ENCODE peak calls at places on chromosomes 6 and 20, in eight cellular contexts. One of them, this sample, is unnamed.
A peak's percentile ranks its signal among the peaks of the same experiment; 100 is the strongest.

GRCh38 chr20:63121749-63122405 is 94.1 kb downstream of the YTHDF1 start:
- DNase-seq in IMR-90: no peak
- DNase-seq in fibroblast of lung: no peak
- DNase-seq in endodermal cell: peak; percentile 27
- DNase-seq in astrocyte: no peak
- DNase-seq in colonic mucosa: no peak
- DNase-seq in mammary epithelial cell: no peak
- DNase-seq in keratinocyte: no peak
- DNase-seq in this sample: no peak

GRCh38 chr20:59669451-59669850 is 65.1 kb downstream of the PHACTR3 start:
- DNase-seq in IMR-90: no peak
- DNase-seq in fibroblast of lung: no peak
- DNase-seq in endodermal cell: no peak
- DNase-seq in astrocyte: no peak
- DNase-seq in colonic mucosa: no peak
- DNase-seq in mammary epithelial cell: no peak
- DNase-seq in keratinocyte: no peak
- DNase-seq in this sample: no peak

GRCh38 chr6:162710936-162711335 is 16.6 kb downstream of the PRKN start:
- DNase-seq in IMR-90: no peak
- DNase-seq in fibroblast of lung: no peak
- DNase-seq in endodermal cell: no peak
- DNase-seq in astrocyte: no peak
- DNase-seq in colonic mucosa: no peak
- DNase-seq in mammary epithelial cell: no peak
- DNase-seq in keratinocyte: no peak
- DNase-seq in this sample: no peak

GRCh38 chr6:40982917-40983316 is 56.1 kb downstream of the UNC5CL start:
- DNase-seq in IMR-90: no peak
- DNase-seq in fibroblast of lung: no peak
- DNase-seq in endodermal cell: no peak
- DNase-seq in astrocyte: no peak
- DNase-seq in colonic mucosa: no peak
- DNase-seq in mammary epithelial cell: no peak
- DNase-seq in keratinocyte: no peak
- DNase-seq in this sample: no peak

GRCh38 chr6:84332139-84333034 is 104.9 kb upstream of the CEP162 start:
- DNase-seq in IMR-90: no peak
- DNase-seq in fibroblast of lung: no peak
- DNase-seq in endodermal cell: no peak
- DNase-seq in astrocyte: no peak
- DNase-seq in colonic mucosa: no peak
- DNase-seq in mammary epithelial cell: no peak
- DNase-seq in keratinocyte: no peak
- DNase-seq in this sample: no peak

GRCh38 chr6:12543953-12544352 is 172.6 kb upstream of the PHACTR1 start:
- DNase-seq in IMR-90: no peak
- DNase-seq in fibroblast of lung: no peak
- DNase-seq in endodermal cell: no peak
- DNase-seq in astrocyte: peak; percentile 35
- DNase-seq in colonic mucosa: no peak
- DNase-seq in mammary epithelial cell: no peak
- DNase-seq in keratinocyte: no peak
- DNase-seq in this sample: no peak

GRCh38 chr6:159939591-159940016 is 29.3 kb upstream of the IGF2R start:
- DNase-seq in IMR-90: no peak
- DNase-seq in fibroblast of lung: no peak
- DNase-seq in endodermal cell: no peak
- DNase-seq in astrocyte: peak; percentile 22
- DNase-seq in colonic mucosa: no peak
- DNase-seq in mammary epithelial cell: no peak
- DNase-seq in keratinocyte: no peak
- DNase-seq in this sample: no peak

GRCh38 chr6:106064766-106065165 is 21.4 kb upstream of the PRDM1 start:
- DNase-seq in IMR-90: peak; percentile 37
- DNase-seq in fibroblast of lung: no peak
- DNase-seq in endodermal cell: no peak
- DNase-seq in astrocyte: no peak
- DNase-seq in colonic mucosa: no peak
- DNase-seq in mammary epithelial cell: no peak
- DNase-seq in keratinocyte: no peak
- DNase-seq in this sample: no peak

GRCh38 chr6:41451515-41452163 is 94.5 kb upstream of the FOXP4 start:
- DNase-seq in IMR-90: peak; percentile 59
- DNase-seq in fibroblast of lung: peak; percentile 57
- DNase-seq in endodermal cell: no peak
- DNase-seq in astrocyte: no peak
- DNase-seq in colonic mucosa: no peak
- DNase-seq in mammary epithelial cell: no peak
- DNase-seq in keratinocyte: no peak
- DNase-seq in this sample: no peak

GRCh38 chr6:328184-328670 is 35.9 kb downstream of the DUSP22 start:
- DNase-seq in IMR-90: peak; percentile 92
- DNase-seq in fibroblast of lung: peak; percentile 88
- DNase-seq in endodermal cell: no peak
- DNase-seq in astrocyte: peak; percentile 88
- DNase-seq in colonic mucosa: peak; percentile 31
- DNase-seq in mammary epithelial cell: peak; percentile 84
- DNase-seq in keratinocyte: peak; percentile 26
- DNase-seq in this sample: peak; percentile 55

GRCh38 chr6:134003542-134003951 is 48.9 kb downstream of the SLC2A12 start:
- DNase-seq in IMR-90: peak; percentile 48
- DNase-seq in fibroblast of lung: no peak
- DNase-seq in endodermal cell: no peak
- DNase-seq in astrocyte: peak; percentile 49
- DNase-seq in colonic mucosa: no peak
- DNase-seq in mammary epithelial cell: no peak
- DNase-seq in keratinocyte: no peak
- DNase-seq in this sample: peak; percentile 37

GRCh38 chr20:57838670-57839142 is 128.9 kb upstream of the PMEPA1 start:
- DNase-seq in IMR-90: no peak
- DNase-seq in fibroblast of lung: no peak
- DNase-seq in endodermal cell: no peak
- DNase-seq in astrocyte: peak; percentile 90
- DNase-seq in colonic mucosa: no peak
- DNase-seq in mammary epithelial cell: no peak
- DNase-seq in keratinocyte: no peak
- DNase-seq in this sample: no peak

GRCh38 chr6:22929228-22929627 is 359.9 kb downstream of the HDGFL1 start:
- DNase-seq in IMR-90: no peak
- DNase-seq in fibroblast of lung: no peak
- DNase-seq in endodermal cell: no peak
- DNase-seq in astrocyte: no peak
- DNase-seq in colonic mucosa: no peak
- DNase-seq in mammary epithelial cell: no peak
- DNase-seq in keratinocyte: no peak
- DNase-seq in this sample: no peak

GRCh38 chr6:95949985-95950384 is 65.8 kb upstream of the FUT9 start:
- DNase-seq in IMR-90: no peak
- DNase-seq in fibroblast of lung: no peak
- DNase-seq in endodermal cell: no peak
- DNase-seq in astrocyte: no peak
- DNase-seq in colonic mucosa: no peak
- DNase-seq in mammary epithelial cell: no peak
- DNase-seq in keratinocyte: no peak
- DNase-seq in this sample: no peak

GRCh38 chr6:33577106-33577535 is 3.0 kb downstream of the BAK1 start:
- DNase-seq in IMR-90: no peak
- DNase-seq in fibroblast of lung: no peak
- DNase-seq in endodermal cell: no peak
- DNase-seq in astrocyte: no peak
- DNase-seq in colonic mucosa: peak; percentile 98
- DNase-seq in mammary epithelial cell: peak; percentile 27
- DNase-seq in keratinocyte: no peak
- DNase-seq in this sample: peak; percentile 43

GRCh38 chr6:33577718-33578117 is 2.4 kb downstream of the BAK1 start:
- DNase-seq in IMR-90: no peak
- DNase-seq in fibroblast of lung: no peak
- DNase-seq in endodermal cell: no peak
- DNase-seq in astrocyte: no peak
- DNase-seq in colonic mucosa: peak; percentile 68
- DNase-seq in mammary epithelial cell: no peak
- DNase-seq in keratinocyte: no peak
- DNase-seq in this sample: no peak

GRCh38 chr6:33578588-33579011 is 1.5 kb downstream of the BAK1 start:
- DNase-seq in IMR-90: no peak
- DNase-seq in fibroblast of lung: no peak
- DNase-seq in endodermal cell: no peak
- DNase-seq in astrocyte: no peak
- DNase-seq in colonic mucosa: peak; percentile 59
- DNase-seq in mammary epithelial cell: no peak
- DNase-seq in keratinocyte: no peak
- DNase-seq in this sample: no peak

GRCh38 chr6:33576668-33577067 is 3.4 kb downstream of the BAK1 start:
- DNase-seq in IMR-90: no peak
- DNase-seq in fibroblast of lung: no peak
- DNase-seq in endodermal cell: no peak
- DNase-seq in astrocyte: no peak
- DNase-seq in colonic mucosa: no peak
- DNase-seq in mammary epithelial cell: no peak
- DNase-seq in keratinocyte: no peak
- DNase-seq in this sample: no peak

DNA sequence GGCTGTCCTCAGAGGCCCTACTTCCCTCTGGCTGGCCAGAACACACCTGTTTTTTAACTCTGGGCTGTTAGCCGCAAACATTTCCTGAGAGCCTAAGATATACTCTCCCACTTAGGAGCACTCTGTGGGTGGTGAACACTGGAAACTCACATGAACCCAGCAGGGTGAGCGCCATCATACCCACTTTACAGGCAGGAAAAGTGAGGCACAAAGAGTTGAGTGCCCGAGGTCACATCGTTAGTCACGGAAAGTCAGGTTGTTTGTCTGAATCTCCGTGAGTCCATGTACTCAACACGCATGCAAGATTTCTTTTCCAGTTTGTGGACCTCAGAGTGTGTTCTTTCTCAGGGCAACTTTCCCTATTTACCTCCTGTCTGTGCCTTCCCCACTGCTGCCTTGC is 1.9 kb downstream of the BAK1 start:
- DNase-seq in IMR-90: no peak
- DNase-seq in fibroblast of lung: no peak
- DNase-seq in endodermal cell: no peak
- DNase-seq in astrocyte: no peak
- DNase-seq in colonic mucosa: no peak
- DNase-seq in mammary epithelial cell: no peak
- DNase-seq in keratinocyte: no peak
- DNase-seq in this sample: no peak
- H3K9ac ChIP-seq in IMR-90: no peak overlapping the region
- H3K9ac ChIP-seq in fibroblast of lung: no peak overlapping the region
- H3K9ac ChIP-seq in endodermal cell: no peak overlapping the region
- H3K9ac ChIP-seq in astrocyte: peak overlapping the region; percentile 97
- H3K9ac ChIP-seq in colonic mucosa: peak overlapping the region; percentile 100
- H3K9ac ChIP-seq in mammary epithelial cell: no peak overlapping the region
- H3K9ac ChIP-seq in keratinocyte: peak overlapping the region; percentile 77
- H3K9ac ChIP-seq in this sample: no peak overlapping the region

GRCh38 chr6:137795510-137795909 is 71.5 kb upstream of the TNFAIP3 start:
- DNase-seq in IMR-90: no peak
- DNase-seq in fibroblast of lung: no peak
- DNase-seq in endodermal cell: no peak
- DNase-seq in astrocyte: no peak
- DNase-seq in colonic mucosa: no peak
- DNase-seq in mammary epithelial cell: no peak
- DNase-seq in keratinocyte: no peak
- DNase-seq in this sample: no peak
- TF ChIP-seq CTCF in IMR-90: no peak
- TF ChIP-seq CTCF in fibroblast of lung: no peak
- TF ChIP-seq CTCF in endodermal cell: no peak
- TF ChIP-seq CTCF in astrocyte: no peak
- TF ChIP-seq CTCF in colonic mucosa: no peak
- TF ChIP-seq CTCF in mammary epithelial cell: no peak
- TF ChIP-seq CTCF in keratinocyte: no peak
- TF ChIP-seq CTCF in this sample: no peak

GRCh38 chr6:169985121-169986015 is 233.9 kb downstream of the ERMARD start:
- DNase-seq in IMR-90: no peak
- DNase-seq in fibroblast of lung: no peak
- DNase-seq in endodermal cell: no peak
- DNase-seq in astrocyte: no peak
- DNase-seq in colonic mucosa: no peak
- DNase-seq in mammary epithelial cell: no peak
- DNase-seq in keratinocyte: no peak
- DNase-seq in this sample: no peak
- H3K9ac ChIP-seq in IMR-90: no peak overlapping the region
- H3K9ac ChIP-seq in fibroblast of lung: no peak overlapping the region
- H3K9ac ChIP-seq in endodermal cell: no peak overlapping the region
- H3K9ac ChIP-seq in astrocyte: no peak overlapping the region
- H3K9ac ChIP-seq in colonic mucosa: no peak overlapping the region
- H3K9ac ChIP-seq in mammary epithelial cell: no peak overlapping the region
- H3K9ac ChIP-seq in keratinocyte: no peak overlapping the region
- H3K9ac ChIP-seq in this sample: no peak overlapping the region

GRCh38 chr6:116948535-116949304 is 71.7 kb downstream of the RFX6 start:
- DNase-seq in IMR-90: no peak
- DNase-seq in fibroblast of lung: no peak
- DNase-seq in endodermal cell: no peak
- DNase-seq in astrocyte: no peak
- DNase-seq in colonic mucosa: no peak
- DNase-seq in mammary epithelial cell: no peak
- DNase-seq in keratinocyte: no peak
- DNase-seq in this sample: no peak
- TF ChIP-seq CTCF in IMR-90: no peak
- TF ChIP-seq CTCF in fibroblast of lung: no peak
- TF ChIP-seq CTCF in endodermal cell: no peak
- TF ChIP-seq CTCF in astrocyte: no peak
- TF ChIP-seq CTCF in colonic mucosa: no peak
- TF ChIP-seq CTCF in mammary epithelial cell: no peak
- TF ChIP-seq CTCF in keratinocyte: no peak
- TF ChIP-seq CTCF in this sample: no peak

GRCh38 chr6:109007521-109007920 is 87.1 kb downstream of the SESN1 start:
- DNase-seq in IMR-90: no peak
- DNase-seq in fibroblast of lung: no peak
- DNase-seq in endodermal cell: no peak
- DNase-seq in astrocyte: no peak
- DNase-seq in colonic mucosa: no peak
- DNase-seq in mammary epithelial cell: no peak
- DNase-seq in keratinocyte: no peak
- DNase-seq in this sample: no peak
- H3K9ac ChIP-seq in IMR-90: no peak overlapping the region
- H3K9ac ChIP-seq in fibroblast of lung: no peak overlapping the region
- H3K9ac ChIP-seq in endodermal cell: no peak overlapping the region
- H3K9ac ChIP-seq in astrocyte: peak overlapping the region; percentile 83
- H3K9ac ChIP-seq in colonic mucosa: peak overlapping the region; percentile 89
- H3K9ac ChIP-seq in mammary epithelial cell: peak overlapping the region; percentile 87
- H3K9ac ChIP-seq in keratinocyte: peak overlapping the region; percentile 94
- H3K9ac ChIP-seq in this sample: no peak overlapping the region

DNA sequence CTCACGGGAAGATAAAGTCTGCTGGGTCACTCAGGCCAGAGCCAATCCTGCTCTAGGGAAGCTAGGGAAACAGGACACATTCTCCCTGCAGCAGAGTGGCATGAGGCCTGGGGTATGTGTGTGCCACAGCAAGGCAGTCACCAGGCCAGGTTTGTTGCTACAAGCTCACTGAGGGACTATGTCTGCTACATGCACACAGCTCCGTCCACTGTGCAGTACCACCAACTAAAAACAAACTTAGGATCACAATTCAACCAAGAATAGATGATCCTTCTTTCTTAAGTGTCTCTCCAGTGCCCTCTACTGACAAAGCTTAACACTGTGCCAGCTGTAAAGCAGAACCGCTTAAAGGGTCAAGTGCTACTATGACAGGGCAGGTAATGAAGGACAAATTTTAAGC is 192.5 kb downstream of the PTPRK start:
- DNase-seq in IMR-90: peak; percentile 16
- DNase-seq in fibroblast of lung: peak; percentile 53
- DNase-seq in endodermal cell: peak; percentile 49
- DNase-seq in astrocyte: no peak
- DNase-seq in colonic mucosa: no peak
- DNase-seq in mammary epithelial cell: no peak
- DNase-seq in keratinocyte: no peak
- DNase-seq in this sample: peak; percentile 45
- TF ChIP-seq CTCF in IMR-90: peak; percentile 42
- TF ChIP-seq CTCF in fibroblast of lung: peak; percentile 53
- TF ChIP-seq CTCF in endodermal cell: peak; percentile 74
- TF ChIP-seq CTCF in astrocyte: peak; percentile 32
- TF ChIP-seq CTCF in colonic mucosa: peak; percentile 36
- TF ChIP-seq CTCF in mammary epithelial cell: peak; percentile 33
- TF ChIP-seq CTCF in keratinocyte: peak; percentile 59
- TF ChIP-seq CTCF in this sample: peak; percentile 55